ENCODE peak calls at places on chromosomes 4 and X, in six cellular contexts. T is CD8-positive, alpha-beta T cell; V is upper lobe of right lung; H is activated naive CD4-positive, alpha-beta T cell treated with anti-CD3 and anti-CD28 coated beads, Interleukin-2, amount 50 U/mL, for 72 hours; B is lower lobe of right lung; G is right cardiac atrium. O is an unnamed sample.

GRCh38 chrX:127030011-127030738 is 210.6 kb downstream of the PRR32 start:
- ATAC-seq in T (no peak), V (no peak), H (no peak), B (no peak), G (peak; percentile 98), O (no peak)

GRCh38 chr4:8296491-8296890 is 26.9 kb downstream of the HTRA3 start:
- ATAC-seq in T (no peak), V (no peak), H (no peak), B (no peak), G (no peak), O (no peak)

GRCh38 chr4:33189169-33189568 is 2469.0 kb downstream of the PCDH7 start:
- ATAC-seq in T (no peak), V (peak; percentile 39), H (no peak), B (peak; percentile 32), G (no peak), O (no peak)

GRCh38 chrX:71106427-71106826 is at the start of gene CXorf65:
- ATAC-seq in T (peak; percentile 15), V (no peak), H (peak; percentile 63), B (peak; percentile 14), G (no peak), O (no peak)

GRCh38 chr4:183205682-183206081 is 106.6 kb downstream of the WWC2 start:
- ATAC-seq in T (no peak), V (no peak), H (no peak), B (no peak), G (no peak), O (no peak)

GRCh38 chr4:84498203-84499026 is 677 bp downstream of the NKX6-1 start:
- ATAC-seq in T (peak; percentile 23), V (peak; percentile 33), H (peak; percentile 34), B (peak; percentile 31), G (peak; percentile 18), O (no peak)

GRCh38 chrX:154809939-154810665 is 4.8 kb upstream of the MPP1 start:
- ATAC-seq in T (no peak), V (no peak), H (peak; percentile 18), B (no peak), G (no peak), O (no peak)

GRCh38 chr4:39637572-39638357 is 900 bp downstream of the SMIM14 start:
- ATAC-seq in T (peak; percentile 30), V (peak; percentile 51), H (peak; percentile 36), B (peak; percentile 54), G (peak; percentile 54), O (no peak)

GRCh38 chr4:151681085-151681484 is 79.7 kb downstream of the GATB start:
- ATAC-seq in T (no peak), V (no peak), H (no peak), B (no peak), G (no peak), O (no peak)

GRCh38 chrX:65601126-65601525 is 66.3 kb upstream of the MSN start:
- ATAC-seq in T (peak; percentile 22), V (peak; percentile 25), H (peak; percentile 51), B (peak; percentile 42), G (peak; percentile 17), O (peak; percentile 30)

GRCh38 chrX:80879143-80879542 is 69.5 kb upstream of the BRWD3 start:
- ATAC-seq in T (no peak), V (no peak), H (no peak), B (no peak), G (no peak), O (no peak)

GRCh38 chrX:65127804-65128203 is 151.6 kb upstream of the ZC4H2 start:
- ATAC-seq in T (no peak), V (no peak), H (peak; percentile 37), B (no peak), G (no peak), O (no peak)

GRCh38 chrX:147917700-147918694 is 6.3 kb downstream of the FMR1 start:
- ATAC-seq in T (peak; percentile 58), V (no peak), H (peak; percentile 90), B (no peak), G (no peak), O (no peak)

GRCh38 chrX:19670321-19670750 is 155.0 kb upstream of the MAP3K15 start:
- ATAC-seq in T (no peak), V (no peak), H (no peak), B (no peak), G (no peak), O (peak; percentile 82)

GRCh38 chr4:4719446-4719845 is 140.0 kb upstream of the MSX1 start:
- ATAC-seq in T (no peak), V (no peak), H (no peak), B (no peak), G (no peak), O (no peak)

GRCh38 chrX:118254611-118255010 is 91.3 kb upstream of the WDR44 start:
- ATAC-seq in T (no peak), V (peak; percentile 45), H (no peak), B (no peak), G (no peak), O (peak; percentile 48)

GRCh38 chrX:20620301-20620700 is 353.6 kb upstream of the RPS6KA3 start:
- ATAC-seq in T (no peak), V (no peak), H (peak; percentile 76), B (no peak), G (no peak), O (no peak)

GRCh38 chr4:32342054-32342453 is 1621.9 kb downstream of the PCDH7 start:
- ATAC-seq in T (no peak), V (no peak), H (no peak), B (no peak), G (no peak), O (no peak)

GRCh38 chr4:110170861-110171260 is 27.6 kb downstream of the ELOVL6 start:
- ATAC-seq in T (no peak), V (no peak), H (no peak), B (no peak), G (no peak), O (no peak)

GRCh38 chr4:186845137-186845842 is 121.6 kb upstream of the FAT1 start:
- ATAC-seq in T (no peak), V (peak; percentile 56), H (no peak), B (peak; percentile 47), G (peak; percentile 52), O (peak; percentile 61)

GRCh38 chr4:98908182-98908581 is 20.8 kb downstream of the EIF4E start:
- ATAC-seq in T (no peak), V (no peak), H (no peak), B (no peak), G (no peak), O (no peak)

GRCh38 chr4:121336706-121337105 is 44.1 kb downstream of the QRFPR start:
- ATAC-seq in T (no peak), V (no peak), H (peak; percentile 49), B (no peak), G (no peak), O (no peak)

GRCh38 chrX:1582686-1583437 is 8.5 kb upstream of the AKAP17A start:
- ATAC-seq in T (peak; percentile 41), V (no peak), H (peak; percentile 71), B (no peak), G (no peak), O (no peak)

GRCh38 chr4:40585201-40585789 is 44.4 kb downstream of the RBM47 start:
- ATAC-seq in T (no peak), V (no peak), H (no peak), B (no peak), G (no peak), O (no peak)

GRCh38 chrX:274904-275475 is 6.2 kb upstream of the PLCXD1 start:
- ATAC-seq in T (no peak), V (peak; percentile 79), H (no peak), B (peak; percentile 78), G (peak; percentile 54), O (peak; percentile 45)

GRCh38 chr4:119087656-119088055 is 48.0 kb upstream of the MYOZ2 start:
- ATAC-seq in T (no peak), V (no peak), H (no peak), B (no peak), G (no peak), O (no peak)

GRCh38 chr4:150056569-150056968 is 21.7 kb upstream of the DCLK2 start:
- ATAC-seq in T (no peak), V (no peak), H (no peak), B (no peak), G (no peak), O (no peak)

GRCh38 chrX:34813618-34814017 is 129.0 kb upstream of the FAM47B start:
- ATAC-seq in T (no peak), V (no peak), H (no peak), B (no peak), G (no peak), O (no peak)

GRCh38 chr4:81052119-81053068 is 21.9 kb downstream of the BMP3 start:
- ATAC-seq in T (peak; percentile 42), V (peak; percentile 93), H (peak; percentile 56), B (peak; percentile 72), G (peak; percentile 70), O (peak; percentile 64)

GRCh38 chr4:38565271-38566199 is 98.5 kb upstream of the KLF3 start:
- ATAC-seq in T (no peak), V (no peak), H (no peak), B (peak; percentile 15), G (peak; percentile 26), O (peak; percentile 40)

GRCh38 chrX:70176938-70177533 is at the start of gene DGAT2L6:
- ATAC-seq in T (no peak), V (no peak), H (no peak), B (no peak), G (no peak), O (no peak)

GRCh38 chrX:71493111-71493613 is 39.7 kb upstream of the OGT start:
- ATAC-seq in T (no peak), V (peak; percentile 52), H (no peak), B (peak; percentile 66), G (peak; percentile 40), O (peak; percentile 67)

GRCh38 chr4:57219389-57219890 is 109.3 kb upstream of the IGFBP7 start:
- ATAC-seq in T (no peak), V (no peak), H (no peak), B (no peak), G (no peak), O (no peak)

GRCh38 chrX:70453024-70453618 is 8.5 kb downstream of the DLG3 start:
- ATAC-seq in T (no peak), V (no peak), H (no peak), B (no peak), G (no peak), O (no peak)

GRCh38 chr4:48742412-48742811 is 37.7 kb downstream of the FRYL start:
- ATAC-seq in T (no peak), V (no peak), H (no peak), B (no peak), G (no peak), O (no peak)

GRCh38 chr4:187141101-187141500 is 417.4 kb upstream of the FAT1 start:
- ATAC-seq in T (no peak), V (no peak), H (no peak), B (no peak), G (no peak), O (no peak)